ENCODE peak calls at places on chromosome 2, in seven cellular contexts. S is effector memory CD4-positive, alpha-beta T cell; J is breast epithelium; U is cardiac muscle cell; B is Panc1; A is sigmoid colon; O is left lung. F is an unnamed sample. For H3K9me3, the result is how much of the 10 kb centered on the place peaks cover.

GRCh38 chr2:100403722-100404121 is 13.7 kb downstream of the CHST10 start:
- DNase-seq in S (no peak), J (no peak), U (no peak), B (no peak), A (no peak), O (no peak), F (no peak)

GRCh38 chr2:217905395-217905794 is 97.4 kb downstream of the TNS1 start:
- DNase-seq in S (no peak), J (peak), U (no peak), B (no peak), A (peak), O (peak), F (no peak)

GRCh38 chr2:18047896-18048657 is 169.6 kb downstream of the KCNS3 start:
- DNase-seq in S (no peak), J (peak), U (no peak), B (no peak), A (no peak), O (no peak), F (no peak)

GRCh38 chr2:63827749-63828148 is 13.9 kb upstream of the UGP2 start:
- DNase-seq in S (no peak), J (peak), U (no peak), B (no peak), A (no peak), O (no peak), F (no peak)

GRCh38 chr2:42978175-42978886 is 185.9 kb upstream of the HAAO start:
- DNase-seq in S (no peak), J (no peak), U (no peak), B (no peak), A (peak), O (no peak), F (no peak)

GRCh38 chr2:191012845-191013616 is 940 bp downstream of the STAT1 start:
- DNase-seq in S (no peak), J (no peak), U (no peak), B (no peak), A (no peak), O (no peak), F (no peak)

GRCh38 chr2:217294211-217294610 is 434.3 kb upstream of the TNP1 start:
- DNase-seq in S (no peak), J (no peak), U (no peak), B (no peak), A (no peak), O (no peak), F (no peak)

GRCh38 chr2:240134956-240135520 is 1.1 kb downstream of the COPS9 start:
- DNase-seq in S (no peak), J (no peak), U (no peak), B (no peak), A (no peak), O (peak), F (no peak)

GRCh38 chr2:98608962-98609604 is 694 bp downstream of the UNC50 start:
- DNase-seq in S (no peak), J (no peak), U (peak), B (no peak), A (no peak), O (peak), F (no peak)

GRCh38 chr2:31239842-31240198 is 5.9 kb downstream of the EHD3 start:
- DNase-seq in S (no peak), J (peak), U (peak), B (no peak), A (no peak), O (no peak), F (peak)

GRCh38 chr2:233270366-233270765 is 18.9 kb downstream of the ATG16L1 start:
- DNase-seq in S (no peak), J (no peak), U (no peak), B (no peak), A (no peak), O (no peak), F (no peak)

GRCh38 chr2:100953406-100954043 is 48.6 kb upstream of the RPL31 start:
- DNase-seq in S (no peak), J (no peak), U (no peak), B (no peak), A (no peak), O (no peak), F (no peak)

DNA sequence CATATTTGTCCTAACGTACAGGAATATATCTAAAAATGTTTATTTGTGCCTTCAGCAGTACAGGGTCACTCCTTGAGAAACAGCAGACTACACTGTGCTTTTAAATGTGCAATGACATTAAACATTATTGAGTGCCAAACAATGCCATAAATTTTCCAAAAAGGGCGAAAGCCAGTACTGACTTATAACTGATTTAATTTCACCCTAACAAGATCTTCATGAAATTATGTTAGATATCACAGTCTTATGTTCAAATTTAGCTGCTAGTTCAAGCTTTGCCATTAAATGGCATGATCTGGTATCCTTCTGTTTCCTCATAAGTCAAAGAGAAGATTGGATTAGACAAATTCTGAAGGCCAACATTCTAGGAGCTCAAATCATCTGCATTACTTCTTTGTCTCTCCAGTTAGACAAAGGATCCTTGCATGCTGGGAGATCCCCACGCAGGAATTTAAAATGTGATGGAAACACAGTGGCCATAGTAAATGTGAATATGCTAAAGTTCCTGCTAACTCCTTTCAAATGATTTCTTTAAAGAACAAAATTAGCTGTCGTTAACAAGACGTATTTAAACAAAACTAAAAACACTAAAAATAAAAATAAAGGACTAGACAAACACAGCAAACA is 129.3 kb upstream of the STON1 start:
- DNase-seq in S (no peak), J (no peak), U (no peak), B (no peak), A (no peak), O (no peak), F (no peak)
- H3K9me3 ChIP-seq in S (under half), J (under half), U (under half), B (under half), A (under half), O (under half), F (under half)

GRCh38 chr2:2156881-2157280 is 174.2 kb downstream of the MYT1L start:
- DNase-seq in S (no peak), J (no peak), U (no peak), B (no peak), A (no peak), O (no peak), F (no peak)
- H3K9me3 ChIP-seq in S (under half), J (under half), U (under half), B (under half), A (under half), O (under half), F (under half)

GRCh38 chr2:51953931-51954330 is 922.0 kb upstream of the NRXN1 start:
- DNase-seq in S (no peak), J (no peak), U (no peak), B (no peak), A (no peak), O (no peak), F (no peak)
- H3K9me3 ChIP-seq in S (under half), J (under half), U (under half), B (under half), A (under half), O (under half), F (under half)

DNA sequence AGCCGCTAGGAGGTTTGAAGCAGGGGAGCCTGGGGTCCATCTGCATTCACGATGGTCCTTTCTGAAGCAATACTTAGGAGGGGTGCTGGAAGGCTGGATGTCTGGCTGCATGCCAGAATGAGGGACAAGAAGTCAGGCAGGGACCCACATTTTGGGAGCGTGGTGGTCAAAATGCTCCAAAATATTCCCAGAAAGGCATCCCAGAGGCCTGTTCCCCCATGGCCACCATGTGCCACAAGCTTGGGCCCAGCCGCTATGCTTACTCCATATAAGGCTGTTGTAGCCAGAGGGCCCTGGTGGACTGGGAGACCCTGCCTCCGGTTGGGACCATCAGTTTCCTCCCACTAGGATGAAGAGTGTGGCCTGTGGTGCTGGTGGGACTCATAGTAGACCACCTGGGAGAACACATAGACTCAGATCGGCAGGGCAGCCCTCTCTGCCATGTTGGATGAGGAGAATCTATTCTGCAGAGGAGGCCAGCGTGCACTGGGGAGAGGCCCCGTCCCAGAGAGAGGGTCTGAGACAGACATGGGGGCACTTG is 3.6 kb upstream of the PROM2 start:
- DNase-seq in S (no peak), J (peak), U (no peak), B (no peak), A (no peak), O (peak), F (peak)
- H3K9me3 ChIP-seq in S (under half), J (under half), U (under half), B (under half), A (under half), O (under half), F (under half)

F was measured in right atrium auricular region.